ENCODE peak calls at places on chromosomes 3 and 15, in eight cellular contexts. One of them, this sample, is unnamed.

GRCh38 chr3:172467170-172467824 is 19.0 kb upstream of the GHSR start:
- DNase-seq in body of pancreas: no peak
- DNase-seq in fibroblast of lung: peak
- DNase-seq in OCI-LY7: no peak
- DNase-seq in thoracic aorta: no peak
- DNase-seq in transverse colon: no peak
- DNase-seq in neuronal stem cell: no peak
- DNase-seq in CD4-positive, alpha-beta T cell: no peak
- DNase-seq in this sample: no peak

GRCh38 chr3:50132421-50133282 is 22.5 kb upstream of the SEMA3F start:
- DNase-seq in body of pancreas: no peak
- DNase-seq in fibroblast of lung: no peak
- DNase-seq in OCI-LY7: no peak
- DNase-seq in thoracic aorta: no peak
- DNase-seq in transverse colon: no peak
- DNase-seq in neuronal stem cell: no peak
- DNase-seq in CD4-positive, alpha-beta T cell: no peak
- DNase-seq in this sample: no peak

GRCh38 chr3:184345678-184346144 is 8.3 kb downstream of the FAM131A start:
- DNase-seq in body of pancreas: peak
- DNase-seq in fibroblast of lung: peak
- DNase-seq in OCI-LY7: peak
- DNase-seq in thoracic aorta: no peak
- DNase-seq in transverse colon: peak
- DNase-seq in neuronal stem cell: peak
- DNase-seq in CD4-positive, alpha-beta T cell: no peak
- DNase-seq in this sample: no peak

GRCh38 chr15:71791975-71792374 is 18.4 kb upstream of the NR2E3 start:
- DNase-seq in body of pancreas: no peak
- DNase-seq in fibroblast of lung: no peak
- DNase-seq in OCI-LY7: no peak
- DNase-seq in thoracic aorta: no peak
- DNase-seq in transverse colon: no peak
- DNase-seq in neuronal stem cell: no peak
- DNase-seq in CD4-positive, alpha-beta T cell: no peak
- DNase-seq in this sample: peak

GRCh38 chr3:120693439-120694172 is 11.6 kb upstream of the HGD start:
- DNase-seq in body of pancreas: no peak
- DNase-seq in fibroblast of lung: peak
- DNase-seq in OCI-LY7: no peak
- DNase-seq in thoracic aorta: no peak
- DNase-seq in transverse colon: no peak
- DNase-seq in neuronal stem cell: no peak
- DNase-seq in CD4-positive, alpha-beta T cell: no peak
- DNase-seq in this sample: no peak

GRCh38 chr15:39426552-39427532 is 154.0 kb upstream of the THBS1 start:
- DNase-seq in body of pancreas: no peak
- DNase-seq in fibroblast of lung: peak
- DNase-seq in OCI-LY7: no peak
- DNase-seq in thoracic aorta: no peak
- DNase-seq in transverse colon: peak
- DNase-seq in neuronal stem cell: no peak
- DNase-seq in CD4-positive, alpha-beta T cell: peak
- DNase-seq in this sample: no peak

GRCh38 chr3:77420316-77420715 is 380.4 kb downstream of the ROBO2 start:
- DNase-seq in body of pancreas: no peak
- DNase-seq in fibroblast of lung: no peak
- DNase-seq in OCI-LY7: no peak
- DNase-seq in thoracic aorta: no peak
- DNase-seq in transverse colon: no peak
- DNase-seq in neuronal stem cell: no peak
- DNase-seq in CD4-positive, alpha-beta T cell: no peak
- DNase-seq in this sample: no peak

GRCh38 chr15:90362936-90363212 is 10.8 kb downstream of the ZNF774 start:
- DNase-seq in body of pancreas: no peak
- DNase-seq in fibroblast of lung: peak
- DNase-seq in OCI-LY7: no peak
- DNase-seq in thoracic aorta: no peak
- DNase-seq in transverse colon: no peak
- DNase-seq in neuronal stem cell: no peak
- DNase-seq in CD4-positive, alpha-beta T cell: no peak
- DNase-seq in this sample: no peak

GRCh38 chr15:67244966-67245478 is 9.4 kb downstream of the AAGAB start:
- DNase-seq in body of pancreas: no peak
- DNase-seq in fibroblast of lung: peak
- DNase-seq in OCI-LY7: no peak
- DNase-seq in thoracic aorta: no peak
- DNase-seq in transverse colon: no peak
- DNase-seq in neuronal stem cell: no peak
- DNase-seq in CD4-positive, alpha-beta T cell: no peak
- DNase-seq in this sample: no peak

GRCh38 chr15:77481670-77482069 is 61.0 kb downstream of the HMG20A start:
- DNase-seq in body of pancreas: no peak
- DNase-seq in fibroblast of lung: peak
- DNase-seq in OCI-LY7: no peak
- DNase-seq in thoracic aorta: no peak
- DNase-seq in transverse colon: no peak
- DNase-seq in neuronal stem cell: no peak
- DNase-seq in CD4-positive, alpha-beta T cell: no peak
- DNase-seq in this sample: no peak

GRCh38 chr15:95174880-95175279 is 943.5 kb downstream of the MCTP2 start:
- DNase-seq in body of pancreas: no peak
- DNase-seq in fibroblast of lung: peak
- DNase-seq in OCI-LY7: no peak
- DNase-seq in thoracic aorta: no peak
- DNase-seq in transverse colon: no peak
- DNase-seq in neuronal stem cell: no peak
- DNase-seq in CD4-positive, alpha-beta T cell: no peak
- DNase-seq in this sample: no peak

GRCh38 chr15:57823325-57823860 is 116.9 kb downstream of the POLR2M start:
- DNase-seq in body of pancreas: no peak
- DNase-seq in fibroblast of lung: no peak
- DNase-seq in OCI-LY7: no peak
- DNase-seq in thoracic aorta: no peak
- DNase-seq in transverse colon: no peak
- DNase-seq in neuronal stem cell: no peak
- DNase-seq in CD4-positive, alpha-beta T cell: no peak
- DNase-seq in this sample: no peak

GRCh38 chr3:58564456-58565160 is 12.6 kb downstream of the FAM107A start:
- DNase-seq in body of pancreas: no peak
- DNase-seq in fibroblast of lung: peak
- DNase-seq in OCI-LY7: no peak
- DNase-seq in thoracic aorta: no peak
- DNase-seq in transverse colon: peak
- DNase-seq in neuronal stem cell: no peak
- DNase-seq in CD4-positive, alpha-beta T cell: no peak
- DNase-seq in this sample: no peak

GRCh38 chr15:74725241-74725774 is at the start of gene CYP1A1:
- DNase-seq in body of pancreas: peak
- DNase-seq in fibroblast of lung: peak
- DNase-seq in OCI-LY7: no peak
- DNase-seq in thoracic aorta: no peak
- DNase-seq in transverse colon: peak
- DNase-seq in neuronal stem cell: no peak
- DNase-seq in CD4-positive, alpha-beta T cell: no peak
- DNase-seq in this sample: no peak

GRCh38 chr3:195106418-195106906 is 164.5 kb downstream of the XXYLT1 start:
- DNase-seq in body of pancreas: peak
- DNase-seq in fibroblast of lung: peak
- DNase-seq in OCI-LY7: peak
- DNase-seq in thoracic aorta: peak
- DNase-seq in transverse colon: peak
- DNase-seq in neuronal stem cell: peak
- DNase-seq in CD4-positive, alpha-beta T cell: peak
- DNase-seq in this sample: no peak

GRCh38 chr3:141056716-141057115 is 5.6 kb downstream of the SPSB4 start:
- DNase-seq in body of pancreas: peak
- DNase-seq in fibroblast of lung: no peak
- DNase-seq in OCI-LY7: no peak
- DNase-seq in thoracic aorta: no peak
- DNase-seq in transverse colon: no peak
- DNase-seq in neuronal stem cell: no peak
- DNase-seq in CD4-positive, alpha-beta T cell: no peak
- DNase-seq in this sample: peak

GRCh38 chr15:66480267-66480666 is 17.3 kb downstream of the SNAPC5 start:
- DNase-seq in body of pancreas: no peak
- DNase-seq in fibroblast of lung: no peak
- DNase-seq in OCI-LY7: no peak
- DNase-seq in thoracic aorta: no peak
- DNase-seq in transverse colon: no peak
- DNase-seq in neuronal stem cell: no peak
- DNase-seq in CD4-positive, alpha-beta T cell: no peak
- DNase-seq in this sample: no peak

DNA sequence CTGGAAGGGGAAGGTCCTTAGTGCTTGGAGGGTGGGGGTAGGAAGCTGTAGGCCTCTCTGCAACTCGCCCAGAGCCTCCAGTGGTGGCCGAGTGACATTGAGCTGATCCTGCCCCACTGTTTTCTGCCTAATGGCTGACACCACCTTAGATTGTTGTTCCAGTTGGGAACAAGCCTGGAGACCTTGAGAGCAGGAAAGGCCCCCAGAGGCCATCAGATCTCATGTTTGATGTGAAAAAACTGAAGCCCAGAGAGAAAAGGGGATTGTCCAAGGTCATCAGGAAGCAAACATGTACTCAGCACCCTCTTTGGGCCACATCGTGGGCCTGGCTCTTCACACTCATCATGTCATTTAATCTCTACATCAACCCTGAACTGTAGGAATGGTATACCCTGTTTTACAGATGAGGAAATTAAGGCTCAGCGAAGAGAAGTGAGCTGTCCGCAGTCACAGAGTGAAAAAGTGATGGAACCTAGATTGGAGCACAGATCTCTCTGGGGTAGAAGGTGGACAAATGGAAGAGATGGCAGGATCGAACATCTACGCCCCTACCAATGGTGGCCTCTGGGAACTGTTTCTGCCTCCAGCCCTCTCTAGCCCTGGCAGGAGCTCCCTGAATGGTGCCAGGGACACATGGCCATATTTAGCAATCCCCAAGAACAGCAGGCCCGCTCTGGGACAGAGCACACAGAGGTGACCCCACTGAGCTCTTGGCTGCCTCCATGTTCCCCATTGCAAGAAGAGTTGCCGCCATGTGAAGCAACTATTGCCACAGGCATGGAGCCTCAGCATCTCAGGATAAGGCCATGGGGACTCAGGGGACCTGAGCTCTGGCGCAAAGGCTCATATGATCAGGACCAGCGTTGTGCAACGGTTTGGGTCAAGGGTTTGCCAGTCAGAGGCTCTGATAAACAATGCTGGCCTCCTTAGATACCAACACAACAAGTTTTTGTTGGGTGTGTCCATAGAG is 31.6 kb upstream of the TSEN2 start:
- DNase-seq in body of pancreas: no peak
- DNase-seq in fibroblast of lung: no peak
- DNase-seq in OCI-LY7: no peak
- DNase-seq in thoracic aorta: no peak
- DNase-seq in transverse colon: no peak
- DNase-seq in neuronal stem cell: no peak
- DNase-seq in CD4-positive, alpha-beta T cell: no peak
- DNase-seq in this sample: no peak
- H3K27ac ChIP-seq in body of pancreas: no peak
- H3K27ac ChIP-seq in fibroblast of lung: no peak
- H3K27ac ChIP-seq in OCI-LY7: no peak
- H3K27ac ChIP-seq in thoracic aorta: no peak
- H3K27ac ChIP-seq in transverse colon: no peak
- H3K27ac ChIP-seq in neuronal stem cell: no peak
- H3K27ac ChIP-seq in CD4-positive, alpha-beta T cell: no peak
- H3K27ac ChIP-seq in this sample: no peak

GRCh38 chr3:47412842-47413520 is 32.2 kb downstream of the PTPN23 start:
- DNase-seq in body of pancreas: no peak
- DNase-seq in fibroblast of lung: no peak
- DNase-seq in OCI-LY7: no peak
- DNase-seq in thoracic aorta: no peak
- DNase-seq in transverse colon: no peak
- DNase-seq in neuronal stem cell: no peak
- DNase-seq in CD4-positive, alpha-beta T cell: no peak
- DNase-seq in this sample: no peak
- H3K27ac ChIP-seq in body of pancreas: no peak
- H3K27ac ChIP-seq in fibroblast of lung: no peak
- H3K27ac ChIP-seq in OCI-LY7: no peak
- H3K27ac ChIP-seq in thoracic aorta: no peak
- H3K27ac ChIP-seq in transverse colon: no peak
- H3K27ac ChIP-seq in neuronal stem cell: no peak
- H3K27ac ChIP-seq in CD4-positive, alpha-beta T cell: no peak
- H3K27ac ChIP-seq in this sample: no peak

DNA sequence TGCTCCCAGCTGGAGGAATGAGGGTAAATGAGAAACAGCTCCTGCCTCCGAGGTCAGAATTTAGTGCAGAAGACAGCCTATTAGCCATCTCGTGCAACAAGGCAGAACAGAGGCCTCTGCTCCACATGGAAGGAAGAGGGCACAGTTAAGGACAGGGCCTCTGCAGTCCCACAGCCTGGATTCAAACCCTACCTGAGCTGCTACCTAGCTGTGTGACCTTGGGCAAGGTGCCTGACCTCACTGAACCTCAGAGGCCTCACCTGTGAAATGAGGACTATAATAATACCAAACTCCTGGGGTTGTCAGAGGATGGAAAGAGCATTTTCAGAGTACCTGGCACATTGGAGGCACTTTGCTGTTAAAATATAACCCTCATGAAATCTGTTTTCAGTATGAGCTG is 285.7 kb upstream of the CTNNB1 start:
- DNase-seq in body of pancreas: no peak
- DNase-seq in fibroblast of lung: no peak
- DNase-seq in OCI-LY7: no peak
- DNase-seq in thoracic aorta: no peak
- DNase-seq in transverse colon: no peak
- DNase-seq in neuronal stem cell: no peak
- DNase-seq in CD4-positive, alpha-beta T cell: no peak
- DNase-seq in this sample: peak
- H3K27ac ChIP-seq in body of pancreas: no peak
- H3K27ac ChIP-seq in fibroblast of lung: no peak
- H3K27ac ChIP-seq in OCI-LY7: no peak
- H3K27ac ChIP-seq in thoracic aorta: no peak
- H3K27ac ChIP-seq in transverse colon: no peak
- H3K27ac ChIP-seq in neuronal stem cell: no peak
- H3K27ac ChIP-seq in CD4-positive, alpha-beta T cell: no peak
- H3K27ac ChIP-seq in this sample: no peak

GRCh38 chr3:119229190-119229589 is 11.5 kb downstream of the B4GALT4 start:
- DNase-seq in body of pancreas: no peak
- DNase-seq in fibroblast of lung: no peak
- DNase-seq in OCI-LY7: no peak
- DNase-seq in thoracic aorta: no peak
- DNase-seq in transverse colon: no peak
- DNase-seq in neuronal stem cell: no peak
- DNase-seq in CD4-positive, alpha-beta T cell: no peak
- DNase-seq in this sample: no peak

GRCh38 chr3:119230745-119231144 is 9.9 kb downstream of the B4GALT4 start:
- DNase-seq in body of pancreas: no peak
- DNase-seq in fibroblast of lung: no peak
- DNase-seq in OCI-LY7: no peak
- DNase-seq in thoracic aorta: no peak
- DNase-seq in transverse colon: no peak
- DNase-seq in neuronal stem cell: no peak
- DNase-seq in CD4-positive, alpha-beta T cell: no peak
- DNase-seq in this sample: no peak

GRCh38 chr3:119230071-119230470 is 10.6 kb downstream of the B4GALT4 start:
- DNase-seq in body of pancreas: no peak
- DNase-seq in fibroblast of lung: no peak
- DNase-seq in OCI-LY7: no peak
- DNase-seq in thoracic aorta: no peak
- DNase-seq in transverse colon: no peak
- DNase-seq in neuronal stem cell: no peak
- DNase-seq in CD4-positive, alpha-beta T cell: no peak
- DNase-seq in this sample: no peak

GRCh38 chr3:119228290-119229145 is 12.2 kb downstream of the B4GALT4 start:
- DNase-seq in body of pancreas: no peak
- DNase-seq in fibroblast of lung: no peak
- DNase-seq in OCI-LY7: no peak
- DNase-seq in thoracic aorta: no peak
- DNase-seq in transverse colon: no peak
- DNase-seq in neuronal stem cell: no peak
- DNase-seq in CD4-positive, alpha-beta T cell: no peak
- DNase-seq in this sample: no peak

GRCh38 chr3:119227064-119227850 is 13.4 kb downstream of the B4GALT4 start:
- DNase-seq in body of pancreas: no peak
- DNase-seq in fibroblast of lung: no peak
- DNase-seq in OCI-LY7: no peak
- DNase-seq in thoracic aorta: no peak
- DNase-seq in transverse colon: no peak
- DNase-seq in neuronal stem cell: no peak
- DNase-seq in CD4-positive, alpha-beta T cell: no peak
- DNase-seq in this sample: no peak
- H3K27ac ChIP-seq in body of pancreas: no peak
- H3K27ac ChIP-seq in fibroblast of lung: no peak
- H3K27ac ChIP-seq in OCI-LY7: no peak
- H3K27ac ChIP-seq in thoracic aorta: no peak
- H3K27ac ChIP-seq in transverse colon: peak
- H3K27ac ChIP-seq in neuronal stem cell: no peak
- H3K27ac ChIP-seq in CD4-positive, alpha-beta T cell: no peak
- H3K27ac ChIP-seq in this sample: no peak